ENCODE peak calls at places on chromosome 15, in ten cellular contexts. X is lung, Q is cardiac muscle cell, T is AG10803, A is tibial artery, R is left ventricle myocardium inferior, J is colonic mucosa, G is foreskin fibroblast, U is fibroblast of mammary gland, S is stomach. Z is an unnamed sample.

GRCh38 chr15:64810499-64811326 is 14.7 kb downstream of the PIF1 start:
- DNase-seq in X (no peak), Q (no peak), T (no peak), A (no peak), R (no peak), J (no peak), G (no peak), U (no peak), S (no peak), Z (no peak)

GRCh38 chr15:91871138-91871537 is 17.6 kb downstream of the SLCO3A1 start:
- DNase-seq in X (no peak), Q (no peak), T (no peak), A (no peak), R (no peak), J (no peak), G (no peak), U (no peak), S (no peak), Z (no peak)

GRCh38 chr15:80934761-80935221 is 54.8 kb downstream of the MESD start:
- DNase-seq in X (no peak), Q (peak), T (peak), A (no peak), R (no peak), J (no peak), G (no peak), U (peak), S (no peak), Z (no peak)

GRCh38 chr15:65902373-65902772 is 33.1 kb downstream of the RAB11A start:
- DNase-seq in X (peak), Q (no peak), T (no peak), A (no peak), R (peak), J (peak), G (no peak), U (peak), S (peak), Z (peak)

GRCh38 chr15:26051771-26052685 is 188.9 kb upstream of the ATP10A start:
- DNase-seq in X (no peak), Q (no peak), T (peak), A (peak), R (no peak), J (peak), G (peak), U (peak), S (no peak), Z (no peak)

GRCh38 chr15:83115410-83115809 is 8.0 kb downstream of the TM6SF1 start:
- DNase-seq in X (no peak), Q (no peak), T (no peak), A (no peak), R (no peak), J (no peak), G (no peak), U (no peak), S (no peak), Z (no peak)

GRCh38 chr15:80562033-80562432 is 133.1 kb upstream of the ABHD17C start:
- DNase-seq in X (no peak), Q (peak), T (peak), A (no peak), R (no peak), J (no peak), G (no peak), U (peak), S (no peak), Z (no peak)

GRCh38 chr15:98213346-98213979 is 253.0 kb downstream of the ARRDC4 start:
- DNase-seq in X (no peak), Q (no peak), T (no peak), A (no peak), R (no peak), J (no peak), G (no peak), U (no peak), S (no peak), Z (no peak)

GRCh38 chr15:43748376-43748775 is 2.1 kb downstream of the PDIA3 start:
- DNase-seq in X (no peak), Q (peak), T (peak), A (no peak), R (no peak), J (no peak), G (no peak), U (peak), S (no peak), Z (no peak)

GRCh38 chr15:75832114-75832513 is 11.1 kb upstream of the UBE2Q2 start:
- DNase-seq in X (no peak), Q (no peak), T (no peak), A (no peak), R (no peak), J (no peak), G (no peak), U (no peak), S (no peak), Z (no peak)

GRCh38 chr15:50993598-50993997 is 85.1 kb downstream of the AP4E1 start:
- DNase-seq in X (no peak), Q (no peak), T (no peak), A (no peak), R (no peak), J (no peak), G (no peak), U (peak), S (no peak), Z (no peak)

GRCh38 chr15:63475670-63476069 is 28.7 kb upstream of the USP3 start:
- DNase-seq in X (no peak), Q (no peak), T (no peak), A (no peak), R (no peak), J (no peak), G (no peak), U (no peak), S (no peak), Z (no peak)

GRCh38 chr15:63474810-63475316 is 29.5 kb upstream of the USP3 start:
- DNase-seq in X (no peak), Q (no peak), T (no peak), A (no peak), R (no peak), J (peak), G (no peak), U (peak), S (peak), Z (peak)

GRCh38 chr15:63473007-63473748 is 31.2 kb upstream of the USP3 start:
- DNase-seq in X (no peak), Q (no peak), T (no peak), A (no peak), R (no peak), J (no peak), G (no peak), U (no peak), S (no peak), Z (peak)

GRCh38 chr15:63473749-63473998 is 30.7 kb upstream of the USP3 start:
- DNase-seq in X (no peak), Q (no peak), T (no peak), A (no peak), R (no peak), J (no peak), G (no peak), U (no peak), S (no peak), Z (no peak)

GRCh38 chr15:63473999-63474809 is 30.2 kb upstream of the USP3 start:
- DNase-seq in X (no peak), Q (peak), T (peak), A (no peak), R (no peak), J (peak), G (peak), U (peak), S (peak), Z (peak)
- TF ChIP-seq CTCF in X (no peak), Q (no peak), T (no peak), A (no peak), R (no peak), J (no peak), G (no peak), U (no peak), S (no peak), Z (no peak)

GRCh38 chr15:29115093-29115991 is 154.3 kb downstream of the NSMCE3 start:
- DNase-seq in X (no peak), Q (peak), T (no peak), A (no peak), R (no peak), J (no peak), G (no peak), U (no peak), S (no peak), Z (no peak)
- H3K4me3 ChIP-seq in X (no peak), Q (no peak), T (peak), A (peak), R (peak), J (peak), G (peak), U (peak), S (peak), Z (no peak)

GRCh38 chr15:40339621-40339945 is 1.2 kb downstream of the CCDC9B start:
- DNase-seq in X (no peak), Q (no peak), T (no peak), A (no peak), R (no peak), J (no peak), G (no peak), U (no peak), S (no peak), Z (no peak)
- TF ChIP-seq CTCF in X (no peak), Q (peak), T (peak), A (no peak), R (peak), J (no peak), G (no peak), U (no peak), S (no peak), Z (no peak)

GRCh38 chr15:99507732-99508571 is 57.8 kb upstream of the MEF2A start:
- DNase-seq in X (no peak), Q (peak), T (peak), A (peak), R (no peak), J (no peak), G (no peak), U (peak), S (no peak), Z (no peak)
- H3K4me3 ChIP-seq in X (no peak), Q (no peak), T (no peak), A (peak), R (peak), J (no peak), G (no peak), U (no peak), S (no peak), Z (no peak)

Z was measured in LNCaP clone FGC.